ENCODE peak calls at places on chromosomes 2 and 18, in four cellular contexts. Q is SK-N-SH, V is K562, Z is H1. F is an unnamed sample.

GRCh38 chr2:24515335-24515734 is 24.3 kb downstream of the NCOA1 start:
- DNase-seq in Q (no peak), V (no peak), Z (no peak), F (no peak)

GRCh38 chr18:21672868-21673267 is 31.7 kb downstream of the ABHD3 start:
- DNase-seq in Q (peak), V (no peak), Z (no peak), F (no peak)

GRCh38 chr2:28052691-28053090 is 162.2 kb downstream of the BABAM2 start:
- DNase-seq in Q (no peak), V (no peak), Z (no peak), F (no peak)

GRCh38 chr2:177622516-177622915 is 229.9 kb downstream of the AGPS start:
- DNase-seq in Q (no peak), V (no peak), Z (no peak), F (peak)

GRCh38 chr18:3524706-3525105 is 74.7 kb downstream of the TGIF1 start:
- DNase-seq in Q (no peak), V (no peak), Z (no peak), F (no peak)

GRCh38 chr2:63059434-63060078 is 8.9 kb downstream of the OTX1 start:
- DNase-seq in Q (peak), V (no peak), Z (no peak), F (peak)

GRCh38 chr2:85398426-85399182 is 11.6 kb downstream of the CAPG start:
- DNase-seq in Q (no peak), V (no peak), Z (no peak), F (no peak)

GRCh38 chr18:79856119-79857080 is 58.7 kb downstream of the KCNG2 start:
- DNase-seq in Q (peak), V (no peak), Z (peak), F (peak)

GRCh38 chr18:78901923-78902794 is 77.5 kb upstream of the SALL3 start:
- DNase-seq in Q (no peak), V (no peak), Z (no peak), F (no peak)

GRCh38 chr2:211737282-211737681 is 801.3 kb downstream of the ERBB4 start:
- DNase-seq in Q (no peak), V (no peak), Z (no peak), F (no peak)

GRCh38 chr2:143261986-143262784 is 133.0 kb downstream of the ARHGAP15 start:
- DNase-seq in Q (no peak), V (no peak), Z (no peak), F (no peak)

GRCh38 chr18:58321986-58322385 is 278.0 kb downstream of the NEDD4L start:
- DNase-seq in Q (peak), V (peak), Z (no peak), F (no peak)

GRCh38 chr18:42860011-42860410 is 255.5 kb downstream of the RIT2 start:
- DNase-seq in Q (no peak), V (no peak), Z (no peak), F (no peak)

GRCh38 chr2:45000341-45000901 is 8.8 kb downstream of the SIX2 start:
- DNase-seq in Q (no peak), V (peak), Z (no peak), F (peak)

GRCh38 chr2:120509213-120509815 is 163.4 kb downstream of the INHBB start:
- DNase-seq in Q (no peak), V (no peak), Z (no peak), F (no peak)

GRCh38 chr2:23430263-23430662 is 45.3 kb downstream of the KLHL29 start:
- DNase-seq in Q (no peak), V (no peak), Z (no peak), F (no peak)

GRCh38 chr2:172085460-172086159 is at the start of gene DLX1:
- DNase-seq in Q (peak), V (no peak), Z (no peak), F (peak)

GRCh38 chr2:72182547-72183460 is 35.1 kb upstream of the CYP26B1 start:
- DNase-seq in Q (no peak), V (no peak), Z (no peak), F (no peak)

GRCh38 chr2:174951746-174952145 is 53.4 kb downstream of the CHN1 start:
- DNase-seq in Q (no peak), V (no peak), Z (no peak), F (no peak)

GRCh38 chr2:217911283-217911965 is 91.4 kb downstream of the TNS1 start:
- DNase-seq in Q (no peak), V (no peak), Z (no peak), F (no peak)

GRCh38 chr2:46335404-46335965 is 38.3 kb downstream of the EPAS1 start:
- DNase-seq in Q (no peak), V (no peak), Z (peak), F (peak)

GRCh38 chr18:11840493-11840892 is 10.7 kb upstream of the CHMP1B start:
- DNase-seq in Q (no peak), V (no peak), Z (no peak), F (no peak)

GRCh38 chr18:24492445-24492844 is 32.0 kb downstream of the HRH4 start:
- DNase-seq in Q (no peak), V (no peak), Z (no peak), F (no peak)
- TF ChIP-seq TEAD4 in Q (no peak), V (no peak), Z (no peak), F (no peak)

GRCh38 chr2:14756122-14756541 is 123.6 kb downstream of the LRATD1 start:
- DNase-seq in Q (no peak), V (no peak), Z (no peak), F (no peak)

GRCh38 chr2:14759086-14759485 is 126.6 kb downstream of the LRATD1 start:
- DNase-seq in Q (peak), V (no peak), Z (no peak), F (no peak)

GRCh38 chr2:14761118-14761517 is 128.6 kb downstream of the LRATD1 start:
- DNase-seq in Q (peak), V (no peak), Z (no peak), F (no peak)

GRCh38 chr2:14760169-14760568 is 127.7 kb downstream of the LRATD1 start:
- DNase-seq in Q (no peak), V (no peak), Z (no peak), F (no peak)

GRCh38 chr2:14756981-14757657 is 124.6 kb downstream of the LRATD1 start:
- DNase-seq in Q (no peak), V (no peak), Z (no peak), F (no peak)
- TF ChIP-seq TEAD4 in Q (no peak), V (no peak), Z (no peak), F (no peak)

DNA sequence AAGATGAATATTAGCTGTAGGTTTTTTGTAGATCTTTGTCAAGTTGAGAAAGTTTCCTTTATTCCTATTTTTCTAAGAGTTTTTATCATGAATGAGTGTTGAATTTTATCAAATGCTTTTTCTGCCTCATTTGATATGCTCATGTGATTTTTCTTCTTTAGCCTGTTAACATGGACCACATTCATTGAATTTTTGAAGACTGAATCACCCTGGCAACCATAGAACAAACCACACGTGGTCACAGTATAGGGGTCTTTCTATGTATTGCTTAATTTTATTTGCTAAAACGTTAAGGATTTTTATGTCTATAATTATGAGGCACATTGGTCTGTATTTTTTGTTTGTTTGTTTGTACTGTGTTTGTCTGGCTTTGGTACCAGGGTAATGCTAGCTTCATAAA is 201.7 kb upstream of the CWC22 start:
- DNase-seq in Q (no peak), V (no peak), Z (no peak), F (no peak)
- TF ChIP-seq TEAD4 in Q (no peak), V (no peak), Z (no peak), F (no peak)

GRCh38 chr2:67701011-67701410 is 303.9 kb downstream of the ETAA1 start:
- DNase-seq in Q (no peak), V (no peak), Z (no peak), F (no peak)
- TF ChIP-seq TEAD4 in Q (no peak), V (no peak), Z (no peak), F (no peak)

GRCh38 chr2:216474925-216475670 is 23.5 kb upstream of the RPL37A start:
- DNase-seq in Q (no peak), V (no peak), Z (no peak), F (no peak)

GRCh38 chr2:216477283-216478035 is 21.2 kb upstream of the RPL37A start:
- DNase-seq in Q (no peak), V (no peak), Z (no peak), F (no peak)

GRCh38 chr2:216478791-216479190 is 19.9 kb upstream of the RPL37A start:
- DNase-seq in Q (no peak), V (no peak), Z (no peak), F (no peak)

GRCh38 chr2:216482640-216483039 is 16.0 kb upstream of the RPL37A start:
- DNase-seq in Q (no peak), V (no peak), Z (no peak), F (no peak)

GRCh38 chr2:216478151-216478550 is 20.5 kb upstream of the RPL37A start:
- DNase-seq in Q (no peak), V (no peak), Z (no peak), F (no peak)
- TF ChIP-seq TEAD4 in Q (no peak), V (no peak), Z (no peak), F (no peak)

DNA sequence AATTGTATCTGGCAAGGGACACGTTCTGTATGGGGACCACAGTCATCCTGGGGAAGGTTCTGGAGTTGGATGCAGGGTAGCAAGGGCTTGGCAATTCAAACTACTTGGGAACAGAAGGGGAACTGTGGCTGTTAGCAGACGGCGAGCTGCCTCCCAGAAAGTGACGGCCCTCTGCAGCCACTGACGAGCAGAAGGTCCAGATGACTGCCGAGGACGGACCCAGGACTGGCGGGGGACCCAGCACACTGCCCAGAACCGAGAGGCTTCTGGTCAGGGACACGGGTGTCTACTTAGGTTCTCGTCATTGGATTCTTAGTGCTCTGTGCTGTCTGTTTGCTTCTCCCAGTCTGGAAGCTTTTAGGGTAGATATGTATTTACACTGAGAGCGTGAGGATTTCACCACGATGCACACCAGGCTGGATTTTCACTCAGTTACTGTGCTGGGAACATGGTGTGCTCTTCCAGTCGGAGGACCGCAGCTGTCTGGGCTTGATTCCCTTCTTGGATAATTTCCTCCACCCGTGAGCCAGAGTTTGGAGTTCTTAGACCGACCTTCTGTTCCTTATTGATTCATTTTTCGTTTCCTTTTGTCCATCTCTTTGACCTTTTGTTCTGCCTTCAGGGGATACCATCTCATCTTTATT is 13.4 kb downstream of the GPR35 start:
- DNase-seq in Q (no peak), V (no peak), Z (no peak), F (no peak)
- TF ChIP-seq TEAD4 in Q (no peak), V (no peak), Z (no peak), F (no peak)

DNA sequence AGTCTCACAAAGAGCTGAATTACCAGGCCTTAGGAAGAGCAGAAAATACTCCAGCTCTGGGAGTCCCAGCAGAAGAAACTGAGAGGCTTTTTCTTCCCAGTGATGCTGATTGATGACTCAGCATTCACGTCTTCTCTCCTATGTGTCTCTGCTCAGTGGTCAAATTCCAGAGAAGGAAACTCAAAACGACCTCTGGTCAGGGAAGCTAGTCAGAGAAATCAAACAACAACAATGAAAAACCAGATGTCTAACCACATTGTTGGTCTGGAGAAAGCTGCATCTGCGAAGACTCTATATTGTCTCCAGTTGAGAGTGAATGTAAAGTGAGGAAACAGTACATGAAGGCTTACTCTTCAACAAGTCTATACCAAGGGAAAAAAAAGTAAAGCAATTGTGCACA is 28.6 kb upstream of the CERS6 start:
- DNase-seq in Q (no peak), V (peak), Z (no peak), F (no peak)
- TF ChIP-seq TEAD4 in Q (no peak), V (no peak), Z (no peak), F (no peak)

GRCh38 chr2:105437708-105438103 is 38.9 kb upstream of the FHL2 start:
- DNase-seq in Q (peak), V (no peak), Z (no peak), F (no peak)
- TF ChIP-seq TEAD4 in Q (no peak), V (no peak), Z (no peak), F (no peak)

DNA sequence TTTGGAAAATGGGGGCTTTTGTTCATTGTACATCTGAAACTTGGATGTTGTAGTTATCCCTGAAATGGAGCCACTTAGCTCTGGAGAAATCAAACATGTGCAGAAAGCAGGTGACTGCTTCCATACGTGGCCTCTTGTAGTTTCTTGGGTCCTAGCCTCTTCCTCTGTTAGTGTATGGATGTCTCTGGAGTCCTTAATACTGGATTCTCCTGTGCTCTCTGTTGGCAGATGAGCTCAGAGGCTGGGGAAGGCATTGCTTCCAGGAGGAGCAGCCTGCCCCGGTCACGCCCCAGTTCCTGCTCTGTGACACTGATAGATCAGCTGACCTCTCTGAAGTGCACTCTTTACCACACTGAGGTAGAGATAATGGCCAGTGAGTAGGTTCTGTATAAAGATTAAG is 176.2 kb downstream of the LDLRAD4 start:
- DNase-seq in Q (no peak), V (peak), Z (no peak), F (no peak)
- TF ChIP-seq TEAD4 in Q (no peak), V (no peak), Z (no peak), F (no peak)

GRCh38 chr2:9690252-9690651 is 59.5 kb upstream of the YWHAQ start:
- DNase-seq in Q (no peak), V (no peak), Z (no peak), F (no peak)
- TF ChIP-seq TEAD4 in Q (no peak), V (no peak), Z (no peak), F (no peak)

F was measured in WTC11.